ENCODE peak calls at places on chromosomes 4 and X, in six cellular contexts. O is Panc1, T is pancreas, B is colonic mucosa, H is body of pancreas, J is endodermal cell. M is an unnamed sample.

GRCh38 chr4:189804884-189805283 is 135.8 kb upstream of the FRG1 start:
- DNase-seq in O (no peak), T (no peak), B (no peak), H (peak), J (no peak), M (no peak)

GRCh38 chrX:12890467-12890866 is 16.0 kb upstream of the TLR8 start:
- DNase-seq in O (no peak), T (no peak), B (no peak), H (no peak), J (no peak), M (no peak)

GRCh38 chr4:167550021-167550420 is 315.7 kb upstream of the SPOCK3 start:
- DNase-seq in O (no peak), T (no peak), B (no peak), H (no peak), J (peak), M (no peak)

GRCh38 chr4:180665994-180666818 is 1577.0 kb upstream of the TENM3 start:
- DNase-seq in O (peak), T (no peak), B (peak), H (no peak), J (peak), M (no peak)

GRCh38 chr4:78691333-78691732 is 84.8 kb upstream of the BMP2K start:
- DNase-seq in O (no peak), T (no peak), B (no peak), H (no peak), J (no peak), M (no peak)

GRCh38 chr4:76518241-76518640 is 83.2 kb downstream of the SHROOM3 start:
- DNase-seq in O (no peak), T (no peak), B (no peak), H (no peak), J (no peak), M (no peak)

GRCh38 chrX:4550018-4550417 is 836.6 kb upstream of the PRKX start:
- DNase-seq in O (no peak), T (no peak), B (no peak), H (peak), J (peak), M (no peak)

GRCh38 chrX:125439194-125439849 is 119.7 kb downstream of the TEX13C start:
- DNase-seq in O (no peak), T (no peak), B (no peak), H (no peak), J (no peak), M (no peak)

GRCh38 chr4:71732706-71733105 is 51.2 kb downstream of the GC start:
- DNase-seq in O (no peak), T (no peak), B (no peak), H (no peak), J (no peak), M (no peak)

GRCh38 chrX:131288738-131289511 is at the start of gene IGSF1:
- DNase-seq in O (no peak), T (peak), B (no peak), H (peak), J (peak), M (no peak)

GRCh38 chr4:175350246-175350645 is 432.1 kb downstream of the ADAM29 start:
- DNase-seq in O (no peak), T (no peak), B (no peak), H (no peak), J (no peak), M (no peak)

GRCh38 chr4:114601304-114602052 is 2.9 kb downstream of the UGT8 start:
- DNase-seq in O (no peak), T (no peak), B (no peak), H (no peak), J (no peak), M (no peak)

GRCh38 chrX:115226929-115227328 is 7.0 kb downstream of the LRCH2 start:
- DNase-seq in O (peak), T (no peak), B (no peak), H (no peak), J (peak), M (no peak)

GRCh38 chr4:127698789-127699200 is 31.4 kb upstream of the SLC25A31 start:
- DNase-seq in O (no peak), T (no peak), B (no peak), H (no peak), J (no peak), M (no peak)

GRCh38 chr4:56468097-56468422 is 643 bp downstream of the SRP72 start:
- DNase-seq in O (no peak), T (no peak), B (peak), H (peak), J (peak), M (no peak)

GRCh38 chrX:136200466-136200865 is 50.7 kb downstream of the MAP7D3 start:
- DNase-seq in O (no peak), T (no peak), B (no peak), H (no peak), J (no peak), M (no peak)

GRCh38 chr4:151931563-151931962 is 170.8 kb upstream of the GATB start:
- DNase-seq in O (no peak), T (no peak), B (no peak), H (no peak), J (no peak), M (no peak)

GRCh38 chr4:170089274-170089742 is 448 bp downstream of the AADAT start:
- DNase-seq in O (no peak), T (peak), B (peak), H (peak), J (peak), M (peak)

GRCh38 chr4:151687021-151687640 is 73.7 kb downstream of the GATB start:
- DNase-seq in O (no peak), T (no peak), B (no peak), H (no peak), J (no peak), M (no peak)

GRCh38 chr4:53601251-53601764 is 10.0 kb upstream of the LNX1 start:
- DNase-seq in O (no peak), T (peak), B (peak), H (peak), J (peak), M (peak)

GRCh38 chr4:52961666-52962412 is 99.7 kb downstream of the RASL11B start:
- DNase-seq in O (no peak), T (no peak), B (no peak), H (peak), J (no peak), M (no peak)

GRCh38 chrX:69037786-69038185 is 127.5 kb downstream of the PJA1 start:
- DNase-seq in O (no peak), T (no peak), B (no peak), H (no peak), J (peak), M (no peak)

GRCh38 chrX:125219852-125220251 is 99.8 kb upstream of the TEX13C start:
- DNase-seq in O (no peak), T (no peak), B (no peak), H (no peak), J (no peak), M (no peak)

GRCh38 chrX:103550415-103551051 is 31.2 kb upstream of the RAB40A start:
- DNase-seq in O (no peak), T (no peak), B (no peak), H (no peak), J (no peak), M (no peak)

DNA sequence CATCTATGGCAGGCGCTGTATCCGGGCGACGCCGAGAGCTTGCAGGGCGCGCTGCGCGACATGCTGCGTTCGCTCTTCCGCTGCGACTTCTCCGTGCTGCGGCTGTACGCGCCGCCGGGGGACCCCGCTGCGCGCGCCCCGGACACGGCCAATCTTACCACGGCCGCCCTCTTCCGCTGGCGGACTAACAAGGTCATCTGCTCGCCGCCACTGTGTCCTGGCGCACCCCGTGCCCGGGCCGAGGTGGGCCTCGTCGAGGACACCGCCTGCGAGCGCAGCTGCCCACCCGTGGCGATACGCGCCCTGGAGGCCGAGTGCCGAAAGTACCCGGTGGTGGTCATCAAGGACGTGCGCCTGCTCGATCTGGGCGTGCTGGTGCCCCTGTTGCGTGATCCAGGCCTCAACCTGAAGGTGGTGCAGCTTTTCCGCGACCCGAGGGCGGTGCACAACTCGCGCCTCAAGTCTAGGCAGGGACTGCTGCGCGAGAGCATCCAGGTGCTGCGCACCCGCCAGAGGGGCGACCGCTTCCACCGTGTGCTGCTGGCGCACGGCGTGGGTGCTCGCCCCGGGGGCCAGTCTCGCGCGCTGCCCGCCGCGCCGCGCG is 874 bp downstream of the CHST7 start:
- DNase-seq in O (no peak), T (peak), B (no peak), H (peak), J (peak), M (no peak)
- H3K27ac ChIP-seq in O (no peak), T (no peak), B (peak), H (peak), J (no peak), M (peak)

DNA sequence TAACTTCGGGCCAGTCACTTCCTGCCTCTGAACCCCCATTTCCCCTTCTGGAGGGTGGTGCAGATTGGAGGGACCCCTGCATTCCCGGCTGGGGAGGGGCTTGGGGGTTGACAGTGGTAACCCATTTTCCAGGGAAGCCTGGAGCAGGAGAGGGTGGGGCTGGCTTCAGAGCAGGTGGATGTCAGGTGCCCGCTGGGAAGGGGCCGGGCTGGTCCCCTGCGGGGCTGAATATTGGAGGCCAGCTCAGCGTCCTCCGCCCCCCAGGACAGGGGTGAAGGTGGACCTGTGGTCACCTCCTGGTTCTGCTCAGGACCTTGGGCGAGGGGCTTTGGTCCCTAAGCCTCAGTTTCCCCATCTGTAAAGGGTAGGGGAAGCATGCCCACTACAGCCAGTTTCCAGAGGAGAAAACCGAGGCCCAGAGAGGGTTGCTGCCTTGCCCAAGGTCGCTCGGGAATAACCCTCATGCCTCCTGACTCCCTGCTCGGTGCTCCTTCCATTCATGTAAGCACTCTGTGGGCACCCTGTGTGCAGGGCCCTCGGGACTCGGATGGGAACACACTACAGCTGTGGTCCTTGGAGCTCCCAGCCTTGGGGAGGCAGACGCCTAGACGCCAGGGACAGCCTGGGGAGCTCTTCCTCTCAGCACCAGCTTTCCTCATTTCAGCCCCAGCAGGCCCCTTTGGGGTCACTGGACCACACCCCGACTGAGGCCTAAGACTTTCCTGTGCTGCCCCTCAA is 683 bp downstream of the MAN2B2 start:
- DNase-seq in O (no peak), T (no peak), B (peak), H (no peak), J (no peak), M (no peak)
- TF ChIP-seq CTCF in O (no peak), T (no peak), B (no peak), H (no peak), J (peak), M (no peak)

GRCh38 chr4:41655177-41655576 is 93.3 kb downstream of the PHOX2B start:
- DNase-seq in O (no peak), T (no peak), B (no peak), H (no peak), J (no peak), M (no peak)
- H3K27ac ChIP-seq in O (no peak), T (no peak), B (no peak), H (no peak), J (no peak), M (no peak)

DNA sequence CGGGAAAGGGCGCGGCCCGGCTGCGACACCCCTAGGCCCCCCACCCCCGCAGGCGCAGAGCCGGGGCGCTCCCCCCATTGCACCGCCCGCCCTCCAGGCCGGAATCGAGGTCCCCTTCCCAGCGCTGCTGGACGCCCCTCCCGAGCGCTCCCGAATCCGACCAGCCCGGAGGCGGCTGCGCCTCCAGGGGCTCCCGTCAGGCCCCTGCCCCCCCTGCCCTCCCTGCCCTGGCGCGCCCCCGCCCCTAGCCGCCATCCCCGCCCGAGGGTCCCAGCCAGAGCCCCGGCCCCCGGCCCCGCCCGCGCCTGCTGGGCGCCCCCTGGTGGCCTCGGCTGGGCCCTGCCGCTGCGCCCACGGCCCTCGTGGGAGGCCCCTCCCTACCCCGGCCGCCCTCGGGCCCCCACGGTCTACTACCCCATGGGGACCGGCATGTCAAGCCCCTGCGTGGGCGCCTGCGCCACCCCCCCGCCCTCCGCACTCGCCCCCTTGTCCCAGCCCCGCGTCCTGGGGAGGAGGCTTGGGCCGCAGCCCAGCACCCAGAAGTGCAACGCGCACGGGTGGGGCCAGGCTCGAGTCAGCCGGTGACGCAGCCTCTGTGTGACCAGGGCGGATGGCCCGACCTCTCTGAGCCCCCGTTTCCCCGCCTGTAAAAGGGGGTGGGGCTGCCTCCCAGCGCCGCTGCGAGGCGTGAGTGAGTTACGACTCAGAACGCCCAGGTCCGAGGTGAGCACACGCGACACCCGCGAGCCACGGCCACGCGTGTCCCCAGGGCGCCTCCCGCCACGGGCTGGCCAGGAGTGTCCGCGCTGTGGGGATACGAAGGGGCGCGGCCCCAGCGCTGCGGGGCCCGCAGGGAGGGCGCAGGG is 104.9 kb downstream of the FAM53A start:
- DNase-seq in O (peak), T (peak), B (peak), H (peak), J (peak), M (peak)
- TF ChIP-seq CTCF in O (peak), T (peak), B (peak), H (peak), J (peak), M (peak)

DNA sequence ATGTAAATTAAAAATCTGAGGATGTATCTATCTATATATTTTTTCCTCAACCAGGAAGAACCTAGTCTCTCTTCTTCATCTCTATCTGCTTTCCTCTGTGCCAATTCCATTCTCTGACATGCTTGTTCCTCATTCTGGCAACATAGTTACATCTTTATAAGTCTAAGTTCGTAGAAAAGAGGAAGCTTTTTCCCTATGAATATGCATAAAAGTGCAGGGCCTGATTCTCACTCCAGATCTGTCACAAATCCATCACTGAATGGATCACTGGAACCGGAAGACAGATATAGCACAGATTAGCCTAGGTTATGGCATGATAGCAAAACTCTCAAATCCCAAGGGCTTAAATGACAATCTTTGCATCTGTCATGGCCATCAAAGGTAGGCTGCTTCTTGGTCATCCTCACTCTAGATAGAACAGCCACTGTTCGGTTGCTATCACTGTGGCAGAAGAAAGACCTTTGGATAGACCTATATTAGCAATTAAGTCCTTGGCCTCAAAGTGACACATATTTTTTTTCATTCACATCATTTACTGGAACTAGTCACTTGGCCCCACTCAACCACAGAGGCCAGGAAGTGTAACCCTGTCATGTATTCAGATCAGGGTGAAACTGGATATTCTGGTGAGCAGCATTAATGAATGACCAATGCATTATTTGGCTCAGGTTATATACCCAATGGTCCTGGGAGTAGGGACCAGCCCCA is 22.2 kb downstream of the DTHD1 start:
- DNase-seq in O (no peak), T (no peak), B (no peak), H (no peak), J (no peak), M (no peak)
- H3K27ac ChIP-seq in O (no peak), T (no peak), B (no peak), H (no peak), J (no peak), M (no peak)

GRCh38 chr4:8699479-8700145 is 107.0 kb downstream of the CPZ start:
- DNase-seq in O (no peak), T (no peak), B (no peak), H (no peak), J (peak), M (peak)
- TF ChIP-seq CTCF in O (no peak), T (no peak), B (no peak), H (no peak), J (no peak), M (no peak)

GRCh38 chr4:185695743-185696142 is 116.3 kb downstream of the SORBS2 start:
- DNase-seq in O (no peak), T (no peak), B (no peak), H (no peak), J (no peak), M (no peak)

GRCh38 chr4:185689407-185689806 is 122.6 kb downstream of the SORBS2 start:
- DNase-seq in O (no peak), T (no peak), B (no peak), H (no peak), J (no peak), M (no peak)

GRCh38 chr4:185697488-185697887 is 114.5 kb downstream of the SORBS2 start:
- DNase-seq in O (no peak), T (no peak), B (no peak), H (no peak), J (no peak), M (no peak)

DNA sequence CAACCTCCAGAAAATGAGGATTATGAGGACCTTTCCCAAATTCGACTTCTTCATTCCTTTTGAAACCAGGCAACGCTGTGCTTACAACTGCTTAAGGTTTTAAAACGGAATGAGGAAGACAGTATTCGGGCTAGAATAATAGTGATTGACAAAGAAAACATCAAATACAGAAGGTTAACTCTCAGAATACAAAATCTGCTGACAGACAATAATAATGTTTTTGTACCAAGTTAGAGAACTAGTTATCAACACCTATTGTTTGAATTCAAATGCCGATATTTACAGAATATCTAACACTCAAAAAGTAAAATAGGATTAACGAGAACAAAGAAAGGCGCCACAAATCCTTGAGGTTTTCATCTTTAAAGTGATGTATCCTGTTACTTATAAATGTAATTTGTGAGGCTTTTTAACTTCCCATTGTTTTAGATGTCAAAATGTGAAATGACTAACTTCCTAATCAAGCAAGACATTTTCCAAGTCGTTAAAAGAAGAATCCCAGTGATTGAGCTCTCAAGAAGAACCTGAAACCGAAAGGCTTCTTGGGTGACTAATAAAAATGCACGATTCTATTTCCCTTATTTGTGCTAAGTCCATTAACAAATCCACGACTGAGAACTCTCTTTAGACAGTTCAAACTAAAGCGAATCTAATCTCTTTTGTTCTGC is 118.3 kb downstream of the SORBS2 start:
- DNase-seq in O (no peak), T (no peak), B (no peak), H (no peak), J (no peak), M (no peak)
- H3K27ac ChIP-seq in O (no peak), T (peak), B (no peak), H (peak), J (no peak), M (no peak)

GRCh38 chr4:152935138-152935537 is 985 bp upstream of the FHDC1 start:
- DNase-seq in O (no peak), T (no peak), B (peak), H (peak), J (peak), M (no peak)
- TF ChIP-seq CTCF in O (no peak), T (no peak), B (no peak), H (no peak), J (peak), M (no peak)

M was measured in upper lobe of left lung.